ENCODE peak calls at places on chromosomes 1 and 21, in ten cellular contexts. One of them, this sample, is unnamed.

GRCh38 chr21:44498965-44499560 is 40.9 kb downstream of the KRTAP10-1 start:
- DNase-seq in AG10803: no peak
- DNase-seq in activated CD4-positive, alpha-beta T cell treated with anti-CD3 and anti-CD28 coated beads, Interleukin-2, amount 50 U/mL, for 1 hour: no peak
- DNase-seq in prostate gland: no peak
- DNase-seq in NCI-H2081: peak; percentile 48
- DNase-seq in NCI-H345: peak; percentile 60
- DNase-seq in activated naive CD8-positive, alpha-beta T cell treated with anti-CD3 and anti-CD28 coated beads, Interleukin-2, amount 10 ng/mL, durations not matched to agents 7 days and 5 days: no peak
- DNase-seq in AG08396: no peak
- DNase-seq in NCI-H1092: peak; percentile 11
- DNase-seq in esophagus squamous epithelium: no peak
- DNase-seq in this sample: no peak

GRCh38 chr1:94579876-94580294 is 38.3 kb upstream of the F3 start:
- DNase-seq in NCI-H2081: no peak
- DNase-seq in activated naive CD8-positive, alpha-beta T cell treated with anti-CD3 and anti-CD28 coated beads, Interleukin-2, amount 10 ng/mL, durations not matched to agents 7 days and 5 days: no peak
- DNase-seq in prostate gland: no peak
- DNase-seq in AG10803: peak; percentile 96
- DNase-seq in activated CD4-positive, alpha-beta T cell treated with anti-CD3 and anti-CD28 coated beads, Interleukin-2, amount 50 U/mL, for 1 hour: no peak
- DNase-seq in NCI-H345: no peak
- DNase-seq in NCI-H1092: no peak
- DNase-seq in AG08396: peak; percentile 88
- DNase-seq in esophagus squamous epithelium: no peak
- DNase-seq in this sample: peak; percentile 89

GRCh38 chr1:67838180-67838912 is 5.1 kb upstream of the GNG12 start:
- DNase-seq in AG08396: no peak
- DNase-seq in prostate gland: no peak
- DNase-seq in activated CD4-positive, alpha-beta T cell treated with anti-CD3 and anti-CD28 coated beads, Interleukin-2, amount 50 U/mL, for 1 hour: no peak
- DNase-seq in esophagus squamous epithelium: no peak
- DNase-seq in NCI-H2081: no peak
- DNase-seq in NCI-H1092: no peak
- DNase-seq in AG10803: peak; percentile 71
- DNase-seq in activated naive CD8-positive, alpha-beta T cell treated with anti-CD3 and anti-CD28 coated beads, Interleukin-2, amount 10 ng/mL, durations not matched to agents 7 days and 5 days: no peak
- DNase-seq in NCI-H345: no peak
- DNase-seq in this sample: no peak

GRCh38 chr1:47448462-47449233 is 10.8 kb downstream of the FOXD2 start:
- DNase-seq in NCI-H2081: no peak
- DNase-seq in activated naive CD8-positive, alpha-beta T cell treated with anti-CD3 and anti-CD28 coated beads, Interleukin-2, amount 10 ng/mL, durations not matched to agents 7 days and 5 days: no peak
- DNase-seq in prostate gland: no peak
- DNase-seq in NCI-H345: no peak
- DNase-seq in activated CD4-positive, alpha-beta T cell treated with anti-CD3 and anti-CD28 coated beads, Interleukin-2, amount 50 U/mL, for 1 hour: no peak
- DNase-seq in esophagus squamous epithelium: no peak
- DNase-seq in AG10803: no peak
- DNase-seq in NCI-H1092: no peak
- DNase-seq in AG08396: no peak
- DNase-seq in this sample: no peak

GRCh38 chr21:42009018-42009830 is 936 bp downstream of the ZBTB21 start:
- DNase-seq in AG08396: peak; percentile 50
- DNase-seq in NCI-H345: peak; percentile 58
- DNase-seq in esophagus squamous epithelium: no peak
- DNase-seq in activated naive CD8-positive, alpha-beta T cell treated with anti-CD3 and anti-CD28 coated beads, Interleukin-2, amount 10 ng/mL, durations not matched to agents 7 days and 5 days: peak; percentile 65
- DNase-seq in NCI-H2081: peak; percentile 20
- DNase-seq in activated CD4-positive, alpha-beta T cell treated with anti-CD3 and anti-CD28 coated beads, Interleukin-2, amount 50 U/mL, for 1 hour: peak; percentile 36
- DNase-seq in NCI-H1092: peak; percentile 45
- DNase-seq in prostate gland: peak; percentile 27
- DNase-seq in AG10803: peak; percentile 81
- DNase-seq in this sample: no peak

GRCh38 chr1:23529146-23530088 is 1.6 kb downstream of the E2F2 start:
- DNase-seq in esophagus squamous epithelium: no peak
- DNase-seq in NCI-H1092: no peak
- DNase-seq in AG08396: no peak
- DNase-seq in NCI-H2081: peak; percentile 56
- DNase-seq in NCI-H345: no peak
- DNase-seq in AG10803: no peak
- DNase-seq in prostate gland: no peak
- DNase-seq in activated naive CD8-positive, alpha-beta T cell treated with anti-CD3 and anti-CD28 coated beads, Interleukin-2, amount 10 ng/mL, durations not matched to agents 7 days and 5 days: peak; percentile 41
- DNase-seq in activated CD4-positive, alpha-beta T cell treated with anti-CD3 and anti-CD28 coated beads, Interleukin-2, amount 50 U/mL, for 1 hour: no peak
- DNase-seq in this sample: no peak

GRCh38 chr1:231171623-231172197 is 9.9 kb downstream of the TRIM67 start:
- DNase-seq in activated naive CD8-positive, alpha-beta T cell treated with anti-CD3 and anti-CD28 coated beads, Interleukin-2, amount 10 ng/mL, durations not matched to agents 7 days and 5 days: no peak
- DNase-seq in esophagus squamous epithelium: no peak
- DNase-seq in AG08396: no peak
- DNase-seq in NCI-H2081: no peak
- DNase-seq in activated CD4-positive, alpha-beta T cell treated with anti-CD3 and anti-CD28 coated beads, Interleukin-2, amount 50 U/mL, for 1 hour: no peak
- DNase-seq in NCI-H1092: no peak
- DNase-seq in prostate gland: no peak
- DNase-seq in NCI-H345: no peak
- DNase-seq in AG10803: no peak
- DNase-seq in this sample: no peak

GRCh38 chr1:165928075-165928731 is 100.8 kb downstream of the UCK2 start:
- DNase-seq in activated CD4-positive, alpha-beta T cell treated with anti-CD3 and anti-CD28 coated beads, Interleukin-2, amount 50 U/mL, for 1 hour: peak; percentile 37
- DNase-seq in AG08396: peak; percentile 69
- DNase-seq in NCI-H1092: peak; percentile 33
- DNase-seq in NCI-H345: peak; percentile 64
- DNase-seq in esophagus squamous epithelium: no peak
- DNase-seq in prostate gland: no peak
- DNase-seq in NCI-H2081: peak; percentile 77
- DNase-seq in activated naive CD8-positive, alpha-beta T cell treated with anti-CD3 and anti-CD28 coated beads, Interleukin-2, amount 10 ng/mL, durations not matched to agents 7 days and 5 days: no peak
- DNase-seq in AG10803: peak; percentile 53
- DNase-seq in this sample: peak; percentile 46

GRCh38 chr1:184745929-184746583 is 8.6 kb downstream of the EDEM3 start:
- DNase-seq in AG10803: no peak
- DNase-seq in NCI-H1092: no peak
- DNase-seq in activated naive CD8-positive, alpha-beta T cell treated with anti-CD3 and anti-CD28 coated beads, Interleukin-2, amount 10 ng/mL, durations not matched to agents 7 days and 5 days: no peak
- DNase-seq in activated CD4-positive, alpha-beta T cell treated with anti-CD3 and anti-CD28 coated beads, Interleukin-2, amount 50 U/mL, for 1 hour: no peak
- DNase-seq in NCI-H2081: no peak
- DNase-seq in prostate gland: no peak
- DNase-seq in esophagus squamous epithelium: no peak
- DNase-seq in NCI-H345: no peak
- DNase-seq in AG08396: no peak
- DNase-seq in this sample: no peak

This sample was measured in foreskin fibroblast.